ENCODE peak calls at places on chromosome 17, in nine cellular contexts. One of them, this sample, is unnamed.

GRCh38 chr17:78343099-78343432 is 16.8 kb downstream of the SOCS3 start:
- DNase-seq in NCI-H1417: no peak
- DNase-seq in skeletal muscle cell: no peak
- DNase-seq in effector memory CD8-positive, alpha-beta T cell: no peak
- DNase-seq in mesenchymal stem cell: peak
- DNase-seq in progenitor cell of endocrine pancreas: no peak
- DNase-seq in mesothelial cell of epicardium: no peak
- DNase-seq in stimulated activated CD4-positive, alpha-beta T cell treated with anti-CD3 and anti-CD28 coated beads, Interleukin-15, amount 100 ng/mL, for 24 hours: peak
- DNase-seq in fibroblast of the conjunctiva: peak
- DNase-seq in this sample: no peak

GRCh38 chr17:76781056-76781982 is 43.4 kb downstream of the MFSD11 start:
- DNase-seq in progenitor cell of endocrine pancreas: no peak
- DNase-seq in fibroblast of the conjunctiva: no peak
- DNase-seq in mesothelial cell of epicardium: no peak
- DNase-seq in NCI-H1417: no peak
- DNase-seq in mesenchymal stem cell: no peak
- DNase-seq in stimulated activated CD4-positive, alpha-beta T cell treated with anti-CD3 and anti-CD28 coated beads, Interleukin-15, amount 100 ng/mL, for 24 hours: no peak
- DNase-seq in skeletal muscle cell: no peak
- DNase-seq in effector memory CD8-positive, alpha-beta T cell: no peak
- DNase-seq in this sample: no peak

GRCh38 chr17:7837375-7838290 is 3.6 kb downstream of the KDM6B start:
- DNase-seq in NCI-H1417: peak
- DNase-seq in skeletal muscle cell: no peak
- DNase-seq in fibroblast of the conjunctiva: no peak
- DNase-seq in mesenchymal stem cell: no peak
- DNase-seq in effector memory CD8-positive, alpha-beta T cell: no peak
- DNase-seq in mesothelial cell of epicardium: no peak
- DNase-seq in progenitor cell of endocrine pancreas: no peak
- DNase-seq in stimulated activated CD4-positive, alpha-beta T cell treated with anti-CD3 and anti-CD28 coated beads, Interleukin-15, amount 100 ng/mL, for 24 hours: no peak
- DNase-seq in this sample: no peak

GRCh38 chr17:50056217-50056960 is 479 bp downstream of the ITGA3 start:
- DNase-seq in progenitor cell of endocrine pancreas: peak
- DNase-seq in effector memory CD8-positive, alpha-beta T cell: peak
- DNase-seq in skeletal muscle cell: no peak
- DNase-seq in fibroblast of the conjunctiva: no peak
- DNase-seq in NCI-H1417: peak
- DNase-seq in mesothelial cell of epicardium: peak
- DNase-seq in stimulated activated CD4-positive, alpha-beta T cell treated with anti-CD3 and anti-CD28 coated beads, Interleukin-15, amount 100 ng/mL, for 24 hours: peak
- DNase-seq in mesenchymal stem cell: peak
- DNase-seq in this sample: peak

GRCh38 chr17:75517277-75517865 is 1.0 kb downstream of the TSEN54 start:
- DNase-seq in NCI-H1417: peak
- DNase-seq in mesothelial cell of epicardium: no peak
- DNase-seq in fibroblast of the conjunctiva: no peak
- DNase-seq in stimulated activated CD4-positive, alpha-beta T cell treated with anti-CD3 and anti-CD28 coated beads, Interleukin-15, amount 100 ng/mL, for 24 hours: peak
- DNase-seq in effector memory CD8-positive, alpha-beta T cell: peak
- DNase-seq in progenitor cell of endocrine pancreas: no peak
- DNase-seq in mesenchymal stem cell: peak
- DNase-seq in skeletal muscle cell: no peak
- DNase-seq in this sample: peak

GRCh38 chr17:57604771-57605733 is 140.0 kb downstream of the CCDC182 start:
- DNase-seq in skeletal muscle cell: no peak
- DNase-seq in stimulated activated CD4-positive, alpha-beta T cell treated with anti-CD3 and anti-CD28 coated beads, Interleukin-15, amount 100 ng/mL, for 24 hours: peak
- DNase-seq in mesothelial cell of epicardium: no peak
- DNase-seq in mesenchymal stem cell: peak
- DNase-seq in NCI-H1417: peak
- DNase-seq in effector memory CD8-positive, alpha-beta T cell: peak
- DNase-seq in progenitor cell of endocrine pancreas: no peak
- DNase-seq in fibroblast of the conjunctiva: no peak
- DNase-seq in this sample: peak

GRCh38 chr17:76265624-76266243 is 586 bp downstream of the UBALD2 start:
- DNase-seq in stimulated activated CD4-positive, alpha-beta T cell treated with anti-CD3 and anti-CD28 coated beads, Interleukin-15, amount 100 ng/mL, for 24 hours: peak
- DNase-seq in progenitor cell of endocrine pancreas: peak
- DNase-seq in effector memory CD8-positive, alpha-beta T cell: peak
- DNase-seq in mesenchymal stem cell: peak
- DNase-seq in skeletal muscle cell: no peak
- DNase-seq in NCI-H1417: peak
- DNase-seq in mesothelial cell of epicardium: peak
- DNase-seq in fibroblast of the conjunctiva: no peak
- DNase-seq in this sample: peak

GRCh38 chr17:17940451-17940911 is 31.7 kb downstream of the TOM1L2 start:
- DNase-seq in stimulated activated CD4-positive, alpha-beta T cell treated with anti-CD3 and anti-CD28 coated beads, Interleukin-15, amount 100 ng/mL, for 24 hours: no peak
- DNase-seq in mesenchymal stem cell: peak
- DNase-seq in fibroblast of the conjunctiva: no peak
- DNase-seq in progenitor cell of endocrine pancreas: no peak
- DNase-seq in mesothelial cell of epicardium: no peak
- DNase-seq in NCI-H1417: peak
- DNase-seq in effector memory CD8-positive, alpha-beta T cell: no peak
- DNase-seq in skeletal muscle cell: no peak
- DNase-seq in this sample: no peak

GRCh38 chr17:40063034-40063765 is 435 bp downstream of the THRA start:
- DNase-seq in mesothelial cell of epicardium: peak
- DNase-seq in NCI-H1417: peak
- DNase-seq in stimulated activated CD4-positive, alpha-beta T cell treated with anti-CD3 and anti-CD28 coated beads, Interleukin-15, amount 100 ng/mL, for 24 hours: peak
- DNase-seq in progenitor cell of endocrine pancreas: peak
- DNase-seq in fibroblast of the conjunctiva: no peak
- DNase-seq in effector memory CD8-positive, alpha-beta T cell: peak
- DNase-seq in mesenchymal stem cell: peak
- DNase-seq in skeletal muscle cell: no peak
- DNase-seq in this sample: no peak

GRCh38 chr17:48554412-48555090 is 9.6 kb upstream of the HOXB2 start:
- DNase-seq in mesothelial cell of epicardium: no peak
- DNase-seq in skeletal muscle cell: no peak
- DNase-seq in stimulated activated CD4-positive, alpha-beta T cell treated with anti-CD3 and anti-CD28 coated beads, Interleukin-15, amount 100 ng/mL, for 24 hours: no peak
- DNase-seq in NCI-H1417: peak
- DNase-seq in mesenchymal stem cell: peak
- DNase-seq in progenitor cell of endocrine pancreas: no peak
- DNase-seq in fibroblast of the conjunctiva: no peak
- DNase-seq in effector memory CD8-positive, alpha-beta T cell: no peak
- DNase-seq in this sample: no peak

This sample was measured in mucosa of gallbladder.